ENCODE peak calls at places on chromosome 6, in eight cellular contexts. Z is CD8-positive, alpha-beta memory T cell; T is colonic mucosa; H is substantia nigra; N is stomach; J is hepatocyte; M is SK-N-MC; V is CD4-positive, CD25-positive, alpha-beta regulatory T cell. B is an unnamed sample.

GRCh38 chr6:48378874-48379407 is 267.9 kb upstream of the PTCHD4 start:
- DNase-seq in Z (no peak), T (no peak), H (no peak), N (no peak), J (no peak), M (no peak), V (no peak), B (no peak)

GRCh38 chr6:10355115-10355702 is 59.7 kb downstream of the TFAP2A start:
- DNase-seq in Z (no peak), T (no peak), H (no peak), N (no peak), J (peak), M (no peak), V (no peak), B (no peak)

GRCh38 chr6:32244270-32244669 is 20.4 kb upstream of the NOTCH4 start:
- DNase-seq in Z (no peak), T (no peak), H (no peak), N (no peak), J (no peak), M (no peak), V (no peak), B (no peak)

GRCh38 chr6:43399932-43400487 is 27.3 kb upstream of the ABCC10 start:
- DNase-seq in Z (no peak), T (no peak), H (no peak), N (no peak), J (no peak), M (no peak), V (no peak), B (no peak)

GRCh38 chr6:47407295-47408281 is 70.0 kb upstream of the CD2AP start:
- DNase-seq in Z (no peak), T (no peak), H (no peak), N (no peak), J (no peak), M (peak), V (no peak), B (no peak)

GRCh38 chr6:168078199-168078942 is 641 bp downstream of the FRMD1 start:
- DNase-seq in Z (no peak), T (no peak), H (no peak), N (no peak), J (no peak), M (no peak), V (no peak), B (no peak)

GRCh38 chr6:27616313-27617045 is 143.6 kb upstream of the ZNF184 start:
- DNase-seq in Z (no peak), T (no peak), H (no peak), N (no peak), J (no peak), M (no peak), V (no peak), B (no peak)

GRCh38 chr6:42271834-42272805 is 54.5 kb upstream of the MRPS10 start:
- DNase-seq in Z (no peak), T (no peak), H (no peak), N (no peak), J (no peak), M (no peak), V (no peak), B (no peak)

GRCh38 chr6:167350731-167351655 is 26.1 kb downstream of the TTLL2 start:
- DNase-seq in Z (peak), T (peak), H (peak), N (peak), J (peak), M (no peak), V (peak), B (peak)

GRCh38 chr6:2038096-2038495 is 207.3 kb downstream of the GMDS start:
- DNase-seq in Z (no peak), T (no peak), H (no peak), N (peak), J (no peak), M (no peak), V (peak), B (no peak)

GRCh38 chr6:29005183-29005885 is at the start of gene ZNF311:
- DNase-seq in Z (no peak), T (peak), H (peak), N (peak), J (peak), M (no peak), V (no peak), B (peak)

GRCh38 chr6:7050911-7051779 is 56.6 kb upstream of the RREB1 start:
- DNase-seq in Z (peak), T (peak), H (peak), N (peak), J (peak), M (no peak), V (peak), B (peak)

GRCh38 chr6:125872259-125872921 is 81.6 kb downstream of the NCOA7 start:
- DNase-seq in Z (no peak), T (no peak), H (no peak), N (no peak), J (no peak), M (no peak), V (no peak), B (no peak)

GRCh38 chr6:1838604-1839003 is 228.9 kb downstream of the FOXC1 start:
- DNase-seq in Z (no peak), T (no peak), H (no peak), N (no peak), J (no peak), M (no peak), V (no peak), B (no peak)

GRCh38 chr6:45382391-45382790 is 4.7 kb upstream of the SUPT3H start:
- DNase-seq in Z (no peak), T (no peak), H (no peak), N (no peak), J (no peak), M (no peak), V (no peak), B (no peak)

GRCh38 chr6:148770408-148771211 is 23.8 kb downstream of the UST start:
- DNase-seq in Z (no peak), T (no peak), H (no peak), N (no peak), J (no peak), M (no peak), V (no peak), B (no peak)

GRCh38 chr6:46323312-46323965 is 152.7 kb upstream of the ENPP5 start:
- DNase-seq in Z (no peak), T (no peak), H (no peak), N (no peak), J (peak), M (no peak), V (no peak), B (no peak)

GRCh38 chr6:55980627-55981211 is 105.3 kb upstream of the BMP5 start:
- DNase-seq in Z (no peak), T (peak), H (no peak), N (no peak), J (peak), M (peak), V (no peak), B (no peak)

GRCh38 chr6:83908813-83909212 is 49.3 kb downstream of the CYB5R4 start:
- DNase-seq in Z (no peak), T (no peak), H (no peak), N (no peak), J (no peak), M (no peak), V (no peak), B (no peak)

GRCh38 chr6:16982827-16983226 is 119.0 kb upstream of the STMND1 start:
- DNase-seq in Z (no peak), T (no peak), H (no peak), N (no peak), J (no peak), M (no peak), V (no peak), B (no peak)

GRCh38 chr6:14286144-14286543 is 168.6 kb downstream of the CD83 start:
- DNase-seq in Z (no peak), T (no peak), H (no peak), N (no peak), J (no peak), M (no peak), V (no peak), B (no peak)

GRCh38 chr6:41638002-41638800 is at the start of gene MDFI:
- DNase-seq in Z (no peak), T (no peak), H (no peak), N (no peak), J (peak), M (no peak), V (no peak), B (no peak)

GRCh38 chr6:21208114-21208795 is 385.3 kb upstream of the SOX4 start:
- DNase-seq in Z (no peak), T (no peak), H (no peak), N (no peak), J (no peak), M (no peak), V (no peak), B (no peak)

GRCh38 chr6:163572612-163573011 is 158.1 kb downstream of the QKI start:
- DNase-seq in Z (no peak), T (no peak), H (no peak), N (no peak), J (no peak), M (no peak), V (no peak), B (no peak)

GRCh38 chr6:45630801-45631200 is 253.1 kb upstream of the SUPT3H start:
- DNase-seq in Z (no peak), T (no peak), H (no peak), N (no peak), J (no peak), M (no peak), V (no peak), B (no peak)

GRCh38 chr6:37820713-37821069 is 1.2 kb downstream of the ZFAND3 start:
- DNase-seq in Z (no peak), T (no peak), H (no peak), N (no peak), J (peak), M (no peak), V (no peak), B (no peak)

GRCh38 chr6:37256692-37257319 is 766 bp upstream of the TBC1D22B start:
- DNase-seq in Z (no peak), T (no peak), H (no peak), N (no peak), J (no peak), M (no peak), V (no peak), B (no peak)

GRCh38 chr6:31070711-31071197 is 41.6 kb downstream of the C6orf15 start:
- DNase-seq in Z (no peak), T (no peak), H (peak), N (peak), J (peak), M (no peak), V (no peak), B (no peak)
- H3K27ac ChIP-seq in Z (no peak), T (no peak), H (peak), N (no peak), J (no peak), M (no peak), V (no peak), B (no peak)

GRCh38 chr6:363291-363690 is 28.3 kb upstream of the IRF4 start:
- DNase-seq in Z (no peak), T (no peak), H (no peak), N (no peak), J (no peak), M (no peak), V (no peak), B (peak)

GRCh38 chr6:362231-362923 is 29.2 kb upstream of the IRF4 start:
- DNase-seq in Z (no peak), T (no peak), H (no peak), N (no peak), J (no peak), M (no peak), V (no peak), B (no peak)

GRCh38 chr6:364609-365540 is 26.7 kb upstream of the IRF4 start:
- DNase-seq in Z (no peak), T (no peak), H (no peak), N (no peak), J (no peak), M (no peak), V (no peak), B (peak)

GRCh38 chr6:362924-363249 is 28.7 kb upstream of the IRF4 start:
- DNase-seq in Z (no peak), T (no peak), H (no peak), N (no peak), J (no peak), M (no peak), V (no peak), B (peak)

GRCh38 chr6:363909-364308 is 27.6 kb upstream of the IRF4 start:
- DNase-seq in Z (no peak), T (no peak), H (no peak), N (no peak), J (no peak), M (no peak), V (no peak), B (peak)
- H3K27ac ChIP-seq in Z (no peak), T (no peak), H (no peak), N (no peak), J (no peak), M (no peak), V (no peak), B (no peak)

GRCh38 chr6:26184492-26184891 is 97.3 kb downstream of the HFE start:
- DNase-seq in Z (no peak), T (no peak), H (no peak), N (no peak), J (no peak), M (no peak), V (no peak), B (no peak)

GRCh38 chr6:26185802-26186201 is 98.6 kb downstream of the HFE start:
- DNase-seq in Z (no peak), T (no peak), H (no peak), N (no peak), J (no peak), M (no peak), V (no peak), B (no peak)

GRCh38 chr6:26183581-26184408 is 96.6 kb downstream of the HFE start:
- DNase-seq in Z (peak), T (peak), H (peak), N (peak), J (peak), M (no peak), V (peak), B (peak)

GRCh38 chr6:26185004-26185403 is 97.8 kb downstream of the HFE start:
- DNase-seq in Z (no peak), T (no peak), H (no peak), N (no peak), J (no peak), M (no peak), V (no peak), B (no peak)

DNA sequence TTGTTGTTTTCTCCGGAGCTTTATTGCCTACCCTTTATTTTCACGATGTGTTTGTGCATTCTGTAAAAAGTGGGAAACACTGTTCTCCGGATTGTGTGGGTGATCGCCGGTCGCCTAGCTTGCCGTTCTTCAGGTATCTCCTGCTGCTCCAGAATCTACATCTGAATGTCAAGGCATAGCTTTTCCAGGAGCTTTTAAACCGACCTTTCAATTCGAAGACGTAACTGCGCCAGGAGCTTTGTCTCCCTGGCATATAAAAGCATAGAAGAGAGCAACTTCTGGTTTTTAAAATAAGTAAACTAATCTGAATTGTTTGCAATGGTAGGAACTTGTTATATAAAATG is 96.0 kb downstream of the HFE start:
- DNase-seq in Z (no peak), T (no peak), H (no peak), N (no peak), J (no peak), M (no peak), V (no peak), B (no peak)
- H3K27ac ChIP-seq in Z (peak), T (peak), H (peak), N (peak), J (peak), M (no peak), V (peak), B (no peak)

GRCh38 chr6:89980353-89980752 is 86.1 kb downstream of the GJA10 start:
- DNase-seq in Z (no peak), T (no peak), H (no peak), N (no peak), J (no peak), M (no peak), V (no peak), B (no peak)
- H3K27ac ChIP-seq in Z (no peak), T (no peak), H (no peak), N (no peak), J (no peak), M (no peak), V (no peak), B (no peak)

DNA sequence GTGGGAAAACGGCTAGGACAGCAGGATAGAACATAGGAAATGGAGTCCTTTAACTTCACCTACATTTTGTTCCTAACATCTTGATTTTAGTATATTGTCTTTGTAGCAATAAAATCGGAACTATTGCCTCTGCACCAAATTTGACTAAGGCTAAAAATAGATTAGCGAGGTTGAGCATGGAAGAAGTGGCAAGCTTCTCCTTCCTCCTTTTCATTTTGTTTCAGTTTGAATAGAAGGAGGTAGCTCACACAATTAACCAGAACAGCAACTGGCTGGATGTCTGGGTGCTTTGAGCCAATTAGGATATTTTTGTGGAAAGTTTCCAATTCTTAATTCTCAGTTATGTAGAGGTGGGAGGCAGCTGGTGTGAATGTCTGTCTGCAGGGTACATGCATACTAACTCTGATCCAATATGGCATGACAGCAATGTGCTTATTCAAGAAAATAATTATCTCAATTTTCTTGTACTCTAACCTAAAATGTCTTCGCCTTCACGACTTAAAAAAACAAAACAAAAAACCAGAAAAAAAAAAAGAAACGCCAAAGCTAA is 3.1 kb upstream of the HECA start:
- DNase-seq in Z (no peak), T (no peak), H (no peak), N (no peak), J (no peak), M (no peak), V (no peak), B (no peak)
- H3K27ac ChIP-seq in Z (no peak), T (no peak), H (no peak), N (peak), J (no peak), M (no peak), V (peak), B (no peak)

GRCh38 chr6:40342674-40343230 is 244.4 kb downstream of the LRFN2 start:
- DNase-seq in Z (no peak), T (no peak), H (peak), N (peak), J (no peak), M (no peak), V (no peak), B (no peak)

GRCh38 chr6:40346241-40346640 is 240.9 kb downstream of the LRFN2 start:
- DNase-seq in Z (no peak), T (no peak), H (no peak), N (no peak), J (no peak), M (no peak), V (no peak), B (no peak)

GRCh38 chr6:40343318-40343886 is 243.8 kb downstream of the LRFN2 start:
- DNase-seq in Z (no peak), T (no peak), H (no peak), N (peak), J (no peak), M (no peak), V (no peak), B (no peak)

GRCh38 chr6:40344566-40345185 is 242.5 kb downstream of the LRFN2 start:
- DNase-seq in Z (no peak), T (peak), H (no peak), N (peak), J (no peak), M (no peak), V (no peak), B (no peak)

DNA sequence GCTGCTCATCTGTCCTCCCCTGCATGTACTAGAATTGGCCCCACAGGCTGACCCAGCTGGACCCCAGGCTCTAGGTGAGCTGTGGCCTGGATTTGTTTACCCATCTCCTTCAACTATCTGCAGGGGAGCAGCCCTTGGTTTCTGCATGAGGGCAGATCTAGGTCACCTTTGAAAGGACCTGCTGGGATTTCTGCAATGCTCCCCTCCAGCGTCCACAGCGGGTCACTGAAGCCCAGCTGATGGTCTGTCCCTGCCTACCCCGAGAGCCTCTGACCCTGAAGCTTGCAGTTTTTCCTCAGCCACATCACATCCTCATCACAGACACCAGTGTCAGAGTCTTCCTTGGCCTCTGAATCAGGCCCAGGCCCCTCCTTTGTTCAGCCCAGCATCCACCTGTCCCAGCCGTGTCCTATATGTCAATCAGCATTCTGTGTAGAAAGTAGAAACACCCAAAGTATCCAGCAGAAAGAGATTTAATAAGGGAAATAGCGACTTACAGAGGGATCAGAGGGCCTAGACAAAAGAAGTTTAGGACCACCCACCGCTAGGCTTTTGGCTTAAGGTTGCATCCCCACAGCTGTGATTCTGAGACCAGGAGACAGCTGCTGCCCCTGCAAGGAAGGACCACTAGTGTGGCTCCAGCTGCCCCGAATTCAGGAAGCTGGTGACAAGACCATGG is 243.1 kb downstream of the LRFN2 start:
- DNase-seq in Z (no peak), T (no peak), H (no peak), N (peak), J (no peak), M (no peak), V (no peak), B (no peak)
- H3K27ac ChIP-seq in Z (no peak), T (no peak), H (no peak), N (no peak), J (no peak), M (no peak), V (no peak), B (no peak)

GRCh38 chr6:141484726-141485125 is 648.0 kb upstream of the GJE1 start:
- DNase-seq in Z (peak), T (no peak), H (no peak), N (no peak), J (no peak), M (no peak), V (peak), B (no peak)
- H3K27ac ChIP-seq in Z (no peak), T (no peak), H (no peak), N (no peak), J (no peak), M (no peak), V (peak), B (no peak)